ENCODE peak calls at places on chromosome 2, in nine cellular contexts. H is MV-4-11; I is occipital lobe; Z is retina; O is coronary artery; P is T-helper 1 cell; K is fibroblast of pulmonary artery; E is foreskin fibroblast; R is stimulated activated CD4-positive, alpha-beta T cell treated with anti-CD3 and anti-CD28 coated beads, Interleukin-12 subunit alpha, Interleukin-12 subunit beta, amount 100 ng/mL, for 4 hours. S is an unnamed sample.

GRCh38 chr2:82879803-82880202 is 1579.3 kb downstream of the SUCLG1 start:
- DNase-seq in H (no peak), Z (no peak), I (no peak), O (no peak), P (no peak), K (peak), R (no peak), E (no peak), S (no peak)

GRCh38 chr2:74528600-74529356 is 728 bp downstream of the AUP1 start:
- DNase-seq in Z (no peak), I (no peak), K (no peak), R (peak), O (no peak), E (no peak), P (no peak), H (no peak), S (no peak)

GRCh38 chr2:223306371-223306770 is 254.4 kb downstream of the KCNE4 start:
- DNase-seq in O (no peak), I (no peak), R (no peak), H (no peak), Z (no peak), P (no peak), K (peak), E (peak), S (no peak)

GRCh38 chr2:158459161-158460003 is 2.6 kb downstream of the PKP4 start:
- DNase-seq in P (no peak), R (no peak), E (no peak), Z (no peak), O (no peak), K (peak), H (peak), I (no peak), S (no peak)

GRCh38 chr2:231781798-231782726 is 980 bp upstream of the PDE6D start:
- DNase-seq in I (peak), K (peak), P (no peak), H (peak), O (no peak), R (no peak), Z (no peak), E (peak), S (no peak)

GRCh38 chr2:188291617-188292445 is at the start of gene GULP1:
- DNase-seq in E (peak), I (peak), H (no peak), O (peak), R (no peak), P (no peak), K (peak), Z (peak), S (no peak)

GRCh38 chr2:237403024-237403882 is 10.7 kb downstream of the COL6A3 start:
- DNase-seq in E (peak), R (no peak), K (peak), Z (no peak), H (no peak), I (no peak), P (no peak), O (no peak), S (no peak)

GRCh38 chr2:181310967-181311366 is 146.2 kb upstream of the ITGA4 start:
- DNase-seq in K (no peak), P (no peak), O (no peak), I (no peak), R (no peak), Z (no peak), H (no peak), E (no peak), S (no peak)

GRCh38 chr2:884027-884748 is 66.5 kb upstream of the SNTG2 start:
- DNase-seq in Z (peak), O (no peak), E (no peak), I (no peak), P (no peak), H (no peak), R (no peak), K (no peak), S (no peak)

GRCh38 chr2:158507141-158507540 is 50.4 kb downstream of the PKP4 start:
- DNase-seq in Z (no peak), K (no peak), I (no peak), E (no peak), R (no peak), H (no peak), P (no peak), O (no peak), S (no peak)

GRCh38 chr2:217402622-217403383 is 542.9 kb upstream of the TNP1 start:
- DNase-seq in O (no peak), E (no peak), P (no peak), I (no peak), K (peak), Z (no peak), H (no peak), R (no peak), S (no peak)

GRCh38 chr2:127569274-127570065 is 34.0 kb downstream of the MYO7B start:
- DNase-seq in O (peak), E (peak), P (no peak), Z (no peak), R (no peak), H (no peak), I (peak), K (peak), S (no peak)

GRCh38 chr2:26479131-26479970 is 1.4 kb upstream of the OTOF start:
- DNase-seq in H (no peak), R (no peak), P (no peak), K (no peak), Z (no peak), I (no peak), O (no peak), E (no peak), S (no peak)

GRCh38 chr2:29401994-29402393 is 286.8 kb downstream of the CLIP4 start:
- DNase-seq in K (no peak), H (no peak), I (no peak), Z (no peak), E (no peak), P (no peak), O (no peak), R (no peak), S (no peak)

GRCh38 chr2:27583390-27583915 is 611 bp downstream of the ZNF512 start:
- DNase-seq in O (no peak), H (no peak), R (no peak), Z (no peak), K (peak), E (no peak), P (no peak), I (no peak), S (no peak)

GRCh38 chr2:236899945-236900640 is 185.6 kb upstream of the COPS8 start:
- DNase-seq in E (no peak), H (no peak), K (no peak), Z (no peak), P (no peak), I (no peak), R (no peak), O (no peak), S (no peak)

GRCh38 chr2:26946841-26947784 is 23.3 kb upstream of the MAPRE3 start:
- DNase-seq in O (no peak), P (no peak), R (no peak), K (peak), I (no peak), Z (no peak), H (peak), E (no peak), S (no peak)

GRCh38 chr2:84458436-84459027 is 548 bp downstream of the SUCLG1 start:
- DNase-seq in Z (no peak), K (no peak), H (no peak), R (peak), I (peak), O (no peak), P (peak), E (no peak), S (peak)

GRCh38 chr2:225748606-225749005 is 349.1 kb downstream of the NYAP2 start:
- DNase-seq in I (no peak), O (no peak), Z (no peak), P (no peak), R (no peak), E (no peak), K (peak), H (no peak), S (no peak)

GRCh38 chr2:183541766-183542165 is 417.5 kb downstream of the NUP35 start:
- DNase-seq in E (no peak), H (no peak), R (no peak), K (no peak), Z (no peak), I (no peak), P (no peak), O (no peak), S (no peak)

GRCh38 chr2:126704434-126705165 is 48.6 kb downstream of the GYPC start:
- DNase-seq in K (peak), O (no peak), P (no peak), H (no peak), I (no peak), E (no peak), R (no peak), Z (no peak), S (no peak)

GRCh38 chr2:215059724-215060123 is 78.7 kb downstream of the ABCA12 start:
- DNase-seq in O (no peak), E (no peak), K (peak), R (no peak), Z (no peak), I (no peak), H (no peak), P (no peak), S (no peak)

GRCh38 chr2:46764547-46764946 is 151.1 kb downstream of the MCFD2 start:
- DNase-seq in P (no peak), H (no peak), Z (no peak), I (no peak), E (no peak), O (no peak), R (no peak), K (no peak), S (no peak)

GRCh38 chr2:226644342-226644957 is 155.2 kb downstream of the IRS1 start:
- DNase-seq in P (no peak), I (no peak), O (no peak), E (peak), R (no peak), Z (peak), K (peak), H (no peak), S (no peak)

GRCh38 chr2:128424806-128425205 is 106.1 kb upstream of the HS6ST1 start:
- DNase-seq in R (no peak), Z (peak), K (no peak), E (no peak), I (no peak), P (no peak), O (peak), H (no peak), S (no peak)

GRCh38 chr2:237222178-237222577 is 136.5 kb downstream of the COPS8 start:
- DNase-seq in R (no peak), H (no peak), K (peak), I (no peak), Z (no peak), P (no peak), O (no peak), E (peak), S (no peak)

GRCh38 chr2:101047774-101048173 is 45.7 kb downstream of the RPL31 start:
- DNase-seq in P (no peak), H (no peak), Z (no peak), I (no peak), R (no peak), O (no peak), E (no peak), K (peak), S (no peak)

GRCh38 chr2:65282492-65283053 is 54.9 kb downstream of the ACTR2 start:
- DNase-seq in Z (no peak), E (no peak), I (no peak), O (no peak), H (no peak), P (no peak), R (no peak), K (no peak), S (no peak)

GRCh38 chr2:128378231-128379020 is 59.8 kb upstream of the HS6ST1 start:
- DNase-seq in E (no peak), R (no peak), P (no peak), K (no peak), Z (peak), H (no peak), I (no peak), O (peak), S (no peak)

GRCh38 chr2:117801826-117802225 is 12.7 kb upstream of the DDX18 start:
- DNase-seq in Z (no peak), P (no peak), K (no peak), I (no peak), R (no peak), H (no peak), O (no peak), E (peak), S (no peak)